ENCODE peak calls at places on chromosomes 16 and 17, in five cellular contexts. G, R, Z, J and W are unnamed samples.

GRCh38 chr17:35245196-35245486 is 2.3 kb downstream of the SLFN5 start:
- DNase-seq in G (no peak), R (no peak), Z (no peak), J (no peak), W (no peak)

GRCh38 chr16:49889725-49890397 is 33.9 kb upstream of the ZNF423 start:
- DNase-seq in G (no peak), R (no peak), Z (no peak), J (no peak), W (no peak)

GRCh38 chr16:30715777-30716445 is 16.9 kb downstream of the SRCAP start:
- DNase-seq in G (no peak), R (peak; percentile 51), Z (peak; percentile 31), J (no peak), W (no peak)

GRCh38 chr17:73542323-73542722 is 101.9 kb downstream of the SDK2 start:
- DNase-seq in G (no peak), R (no peak), Z (no peak), J (no peak), W (no peak)

GRCh38 chr17:78343433-78344201 is 16.3 kb downstream of the SOCS3 start:
- DNase-seq in G (no peak), R (peak; percentile 97), Z (peak; percentile 60), J (no peak), W (no peak)

GRCh38 chr16:74888227-74888862 is 96.6 kb downstream of the WDR59 start:
- DNase-seq in G (peak; percentile 32), R (no peak), Z (no peak), J (no peak), W (no peak)

GRCh38 chr17:12794919-12795517 is 5.7 kb downstream of the ARHGAP44 start:
- DNase-seq in G (no peak), R (no peak), Z (no peak), J (no peak), W (no peak)

GRCh38 chr16:84732674-84733352 is 33.0 kb downstream of the USP10 start:
- DNase-seq in G (peak; percentile 69), R (no peak), Z (no peak), J (no peak), W (no peak)

GRCh38 chr17:2911035-2911754 is 115.0 kb downstream of the RAP1GAP2 start:
- DNase-seq in G (no peak), R (no peak), Z (no peak), J (peak; percentile 70), W (no peak)

GRCh38 chr17:55168970-55169687 is 95.6 kb upstream of the HLF start:
- DNase-seq in G (no peak), R (no peak), Z (no peak), J (no peak), W (no peak)

GRCh38 chr16:85622683-85623082 is 9.6 kb downstream of the GSE1 start:
- DNase-seq in G (no peak), R (no peak), Z (no peak), J (no peak), W (no peak)

GRCh38 chr16:28140788-28141618 is 70.8 kb downstream of the XPO6 start:
- DNase-seq in G (no peak), R (no peak), Z (peak; percentile 27), J (no peak), W (peak; percentile 53)

GRCh38 chr17:57289130-57289529 is 32.8 kb downstream of the MSI2 start:
- DNase-seq in G (no peak), R (no peak), Z (no peak), J (no peak), W (no peak)

GRCh38 chr16:22356930-22357634 is 17.3 kb downstream of the CDR2 start:
- DNase-seq in G (no peak), R (no peak), Z (no peak), J (no peak), W (no peak)

GRCh38 chr17:181213-182163 is at the start of gene DOC2B:
- DNase-seq in G (peak; percentile 19), R (peak; percentile 89), Z (no peak), J (peak; percentile 93), W (no peak)

GRCh38 chr16:64417711-64418227 is 704.1 kb downstream of the CDH11 start:
- DNase-seq in G (no peak), R (no peak), Z (no peak), J (no peak), W (no peak)

GRCh38 chr17:29613371-29613837 is 9.3 kb downstream of the CORO6 start:
- DNase-seq in G (peak; percentile 86), R (peak; percentile 97), Z (peak; percentile 72), J (peak; percentile 35), W (peak; percentile 77)

GRCh38 chr17:2996208-2996855 is 67.1 kb downstream of the OR1D5 start:
- DNase-seq in G (peak; percentile 39), R (peak; percentile 38), Z (no peak), J (no peak), W (no peak)

GRCh38 chr17:48910370-48910769 is 2.2 kb downstream of the UBE2Z start:
- DNase-seq in G (no peak), R (no peak), Z (no peak), J (no peak), W (no peak)

GRCh38 chr17:48908047-48908843 is at the start of gene UBE2Z:
- DNase-seq in G (peak; percentile 91), R (peak; percentile 98), Z (peak; percentile 96), J (peak; percentile 100), W (peak; percentile 93)

GRCh38 chr17:48907713-48908046 is 527 bp upstream of the UBE2Z start:
- DNase-seq in G (no peak), R (no peak), Z (no peak), J (no peak), W (no peak)

GRCh38 chr17:48909796-48910195 is 1.6 kb downstream of the UBE2Z start:
- DNase-seq in G (no peak), R (no peak), Z (no peak), J (no peak), W (no peak)

DNA sequence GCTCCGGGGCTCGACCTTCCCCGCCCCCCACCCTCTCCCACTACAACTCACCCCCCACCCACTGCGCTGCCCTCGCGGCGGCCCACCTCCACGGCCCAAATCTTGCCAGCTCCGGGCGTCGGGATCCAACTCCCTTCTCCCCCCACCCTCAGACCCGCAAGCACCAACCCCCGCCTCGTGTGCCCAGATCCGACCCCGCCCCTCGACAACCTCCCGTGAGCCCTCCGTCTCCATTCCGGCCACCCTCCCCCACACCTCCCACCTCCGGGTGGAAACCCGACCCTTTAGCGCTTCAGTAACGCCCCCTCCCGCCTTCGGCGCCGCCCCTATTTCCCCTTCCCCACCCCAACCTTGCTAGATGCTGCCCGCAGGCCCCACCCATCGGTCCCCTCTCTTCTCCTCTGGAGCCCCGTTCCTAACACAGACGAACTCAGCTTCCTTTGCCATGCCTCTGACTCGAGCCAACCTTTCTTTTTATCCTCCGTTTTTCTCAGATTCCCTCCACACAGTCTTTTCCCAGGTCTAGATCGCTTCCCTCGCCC is 717 bp downstream of the UBE2Z start:
- DNase-seq in G (peak; percentile 65), R (peak; percentile 94), Z (peak; percentile 69), J (peak; percentile 95), W (peak; percentile 65)
- TF ChIP-seq POLR2AphosphoS5 in G (no peak), R (no peak), Z (no peak), J (no peak), W (no peak)

GRCh38 chr17:50036455-50037320 is 19.2 kb upstream of the ITGA3 start:
- DNase-seq in G (no peak), R (peak; percentile 36), Z (no peak), J (peak; percentile 23), W (no peak)

GRCh38 chr17:50035930-50036329 is 20.0 kb upstream of the ITGA3 start:
- DNase-seq in G (no peak), R (no peak), Z (no peak), J (no peak), W (no peak)

GRCh38 chr17:50035421-50035879 is 20.5 kb upstream of the ITGA3 start:
- DNase-seq in G (no peak), R (no peak), Z (no peak), J (peak; percentile 17), W (no peak)

GRCh38 chr17:50039058-50039457 is 16.9 kb upstream of the ITGA3 start:
- DNase-seq in G (no peak), R (peak; percentile 34), Z (no peak), J (peak; percentile 10), W (no peak)

DNA sequence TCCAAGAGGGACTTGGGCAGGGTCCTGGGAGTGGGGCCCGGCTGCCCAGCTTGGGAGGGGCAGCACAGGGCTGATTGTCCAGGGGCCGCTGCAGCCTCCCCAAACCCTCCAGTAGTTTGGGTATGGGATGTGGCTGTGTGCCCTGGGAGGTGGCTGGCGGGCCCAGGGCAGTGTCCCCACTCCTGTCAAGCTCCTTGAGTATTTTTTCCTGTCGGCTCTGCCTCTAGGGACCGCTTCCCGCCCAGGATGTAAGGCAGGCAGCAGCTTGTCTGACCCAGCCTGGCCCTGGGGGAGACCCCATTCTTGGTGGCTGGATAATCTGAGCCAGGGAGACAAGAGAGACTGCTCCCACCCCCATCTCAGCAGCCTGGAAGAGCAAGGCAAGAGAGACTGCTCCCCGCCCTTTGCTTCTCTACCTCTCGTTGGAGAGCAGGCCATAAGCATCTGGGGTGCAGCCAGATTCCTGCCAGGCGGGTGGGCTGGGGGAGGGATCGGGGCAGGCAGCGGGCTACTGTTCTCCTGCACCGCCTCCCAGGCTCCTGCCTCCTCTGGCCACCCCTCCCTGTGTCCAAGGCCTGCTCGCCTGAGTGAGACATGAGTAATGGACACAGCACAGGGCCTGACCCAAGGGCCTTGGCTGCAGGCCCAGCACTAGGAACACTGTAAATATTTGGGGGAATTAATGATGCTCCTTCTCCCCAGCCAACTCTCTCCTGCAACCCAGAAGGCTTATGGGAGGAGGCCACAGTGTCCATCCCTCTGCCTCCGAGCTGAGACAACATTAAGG is 18.4 kb upstream of the ITGA3 start:
- DNase-seq in G (peak; percentile 62), R (peak; percentile 83), Z (no peak), J (peak; percentile 55), W (no peak)
- TF ChIP-seq POLR2AphosphoS5 in G (no peak), R (peak; percentile 65), Z (no peak), J (peak; percentile 24), W (no peak)

DNA sequence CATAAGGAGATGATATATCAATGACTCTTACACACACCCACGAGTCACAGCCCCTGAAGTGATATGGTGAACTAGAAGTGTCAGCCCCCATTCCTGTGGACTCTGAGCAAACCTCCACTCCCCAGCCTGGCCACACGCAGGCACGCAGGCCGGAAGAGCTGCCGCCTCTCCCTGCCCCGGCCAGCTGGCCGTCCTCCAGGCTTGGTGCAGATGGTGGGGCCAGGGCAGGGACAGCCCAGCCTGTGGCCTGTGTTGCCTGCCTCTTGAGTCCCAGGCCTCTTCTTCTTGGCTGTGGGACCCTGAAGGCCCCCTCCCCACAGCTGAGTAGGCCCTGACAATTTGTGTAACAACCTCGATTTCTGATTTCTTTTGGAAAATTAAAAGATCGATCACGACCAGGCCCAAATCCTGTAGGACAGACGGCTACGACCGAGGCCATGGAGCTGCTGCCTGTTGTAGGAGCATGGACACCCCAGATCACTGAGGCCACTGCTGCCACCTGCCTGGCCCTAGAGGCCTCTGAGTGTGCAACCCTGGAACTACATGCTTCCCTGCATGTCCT is 10.0 kb upstream of the MPRIP start:
- DNase-seq in G (no peak), R (peak; percentile 83), Z (no peak), J (peak; percentile 85), W (no peak)
- TF ChIP-seq POLR2AphosphoS5 in G (peak; percentile 32), R (peak; percentile 78), Z (no peak), J (peak; percentile 22), W (no peak)

GRCh38 chr17:32486091-32486700 is 597 bp upstream of the CDK5R1 start:
- DNase-seq in G (peak; percentile 62), R (peak; percentile 94), Z (peak; percentile 72), J (peak; percentile 96), W (no peak)

GRCh38 chr17:32485261-32485955 is 1.4 kb upstream of the CDK5R1 start:
- DNase-seq in G (no peak), R (peak; percentile 72), Z (no peak), J (no peak), W (no peak)

GRCh38 chr17:32487460-32488176 is 825 bp downstream of the CDK5R1 start:
- DNase-seq in G (no peak), R (peak; percentile 87), Z (no peak), J (peak; percentile 76), W (no peak)

GRCh38 chr17:32488177-32488542 is 1.4 kb downstream of the CDK5R1 start:
- DNase-seq in G (no peak), R (no peak), Z (no peak), J (no peak), W (no peak)

GRCh38 chr17:32486701-32487459 is at the start of gene CDK5R1:
- DNase-seq in G (peak; percentile 48), R (peak; percentile 94), Z (peak; percentile 68), J (peak; percentile 87), W (no peak)
- TF ChIP-seq POLR2AphosphoS5 in G (no peak), R (no peak), Z (no peak), J (no peak), W (no peak)